ENCODE peak calls at places on chromosomes 16 and 17, in ten cellular contexts. G is AG04449; B is heart right ventricle; M is CD8-positive, alpha-beta T cell; K is GM23248; U is AG04450; Y is cardiac muscle cell; N is breast epithelium; H is colonic mucosa; D is A549. Z is an unnamed sample.

GRCh38 chr17:32901743-32902142 is 24.8 kb upstream of the MYO1D start:
- DNase-seq in M (no peak), D (no peak), Y (no peak), N (no peak), G (no peak), H (no peak), K (no peak), U (no peak), B (no peak), Z (no peak)

GRCh38 chr16:81632392-81633146 is 146.5 kb upstream of the PLCG2 start:
- DNase-seq in Y (no peak), U (no peak), G (no peak), K (peak), B (no peak), N (peak), H (peak), M (peak), D (peak), Z (no peak)

GRCh38 chr16:77610496-77610895 is 111.8 kb upstream of the NUDT7 start:
- DNase-seq in G (no peak), U (no peak), M (no peak), D (no peak), B (no peak), H (no peak), K (peak), N (no peak), Y (no peak), Z (no peak)

GRCh38 chr16:72739577-72739976 is 308.4 kb downstream of the ZFHX3 start:
- DNase-seq in D (no peak), N (no peak), U (no peak), B (no peak), H (no peak), G (peak), K (peak), Y (peak), M (no peak), Z (peak)

GRCh38 chr17:58995247-58995940 is 111.3 kb downstream of the TRIM37 start:
- DNase-seq in Y (no peak), M (no peak), K (peak), U (no peak), G (no peak), H (no peak), D (no peak), N (no peak), B (no peak), Z (no peak)

GRCh38 chr17:79888811-79889634 is 49.8 kb upstream of the CBX4 start:
- DNase-seq in U (no peak), H (no peak), M (no peak), D (no peak), N (no peak), K (no peak), Y (no peak), G (no peak), B (no peak), Z (no peak)

GRCh38 chr17:3890082-3890892 is 2.6 kb downstream of the CAMKK1 start:
- DNase-seq in M (no peak), H (peak), G (peak), U (peak), D (peak), Y (no peak), K (peak), B (peak), N (peak), Z (peak)

GRCh38 chr17:17736205-17737183 is 55.2 kb downstream of the RAI1 start:
- DNase-seq in Y (no peak), N (no peak), H (no peak), M (no peak), G (no peak), U (no peak), K (no peak), D (no peak), B (no peak), Z (no peak)

GRCh38 chr17:82964851-82965341 is 114.5 kb upstream of the METRNL start:
- DNase-seq in K (no peak), U (no peak), B (no peak), N (no peak), H (peak), Y (no peak), G (no peak), M (no peak), D (no peak), Z (no peak)

GRCh38 chr17:83012873-83013778 is 66.3 kb upstream of the METRNL start:
- DNase-seq in Y (no peak), G (peak), M (no peak), H (peak), K (no peak), D (no peak), B (no peak), U (peak), N (no peak), Z (peak)

GRCh38 chr17:10099051-10099571 is 99.3 kb downstream of the GAS7 start:
- DNase-seq in H (no peak), B (no peak), U (no peak), M (no peak), K (peak), D (no peak), Y (no peak), G (peak), N (no peak), Z (peak)

GRCh38 chr16:67967956-67968439 is 439 bp downstream of the SLC12A4 start:
- DNase-seq in H (no peak), G (no peak), M (peak), D (no peak), Y (no peak), U (no peak), B (peak), K (peak), N (no peak), Z (no peak)

GRCh38 chr17:4436381-4436780 is 2.6 kb downstream of the SPNS3 start:
- DNase-seq in M (no peak), D (no peak), H (no peak), B (no peak), G (no peak), Y (no peak), N (no peak), U (no peak), K (no peak), Z (no peak)

GRCh38 chr16:77540656-77541055 is 105.8 kb upstream of the ADAMTS18 start:
- DNase-seq in G (no peak), H (no peak), N (no peak), M (no peak), Y (no peak), K (peak), U (no peak), D (no peak), B (no peak), Z (peak)

GRCh38 chr16:27097671-27098275 is 31.0 kb downstream of the C16orf82 start:
- DNase-seq in K (peak), N (peak), H (no peak), G (no peak), D (no peak), U (no peak), Y (no peak), M (no peak), B (peak), Z (no peak)

GRCh38 chr16:88967800-88968588 is 9.0 kb downstream of the CBFA2T3 start:
- DNase-seq in K (no peak), G (no peak), Y (no peak), D (no peak), M (no peak), H (no peak), B (no peak), U (no peak), N (no peak), Z (no peak)

GRCh38 chr16:84380405-84380804 is 12.1 kb downstream of the ATP2C2 start:
- DNase-seq in D (no peak), M (no peak), B (no peak), U (no peak), H (no peak), K (no peak), G (no peak), Y (no peak), N (no peak), Z (no peak)

GRCh38 chr16:85650864-85651811 is 37.6 kb downstream of the GINS2 start:
- DNase-seq in B (peak), K (no peak), G (no peak), N (no peak), Y (no peak), D (no peak), M (no peak), H (no peak), U (no peak), Z (no peak)

GRCh38 chr17:63760771-63761539 is 12.4 kb downstream of the CCDC47 start:
- DNase-seq in K (peak), G (no peak), M (no peak), U (no peak), N (no peak), D (peak), Y (no peak), B (no peak), H (no peak), Z (no peak)

GRCh38 chr16:8849411-8850011 is 19.3 kb downstream of the CARHSP1 start:
- DNase-seq in N (no peak), H (no peak), G (no peak), D (no peak), B (peak), K (peak), M (no peak), U (no peak), Y (no peak), Z (no peak)

GRCh38 chr16:82945420-82946096 is 318.8 kb downstream of the CDH13 start:
- DNase-seq in M (no peak), B (no peak), D (no peak), N (no peak), Y (no peak), K (no peak), G (no peak), U (no peak), H (no peak), Z (no peak)

DNA sequence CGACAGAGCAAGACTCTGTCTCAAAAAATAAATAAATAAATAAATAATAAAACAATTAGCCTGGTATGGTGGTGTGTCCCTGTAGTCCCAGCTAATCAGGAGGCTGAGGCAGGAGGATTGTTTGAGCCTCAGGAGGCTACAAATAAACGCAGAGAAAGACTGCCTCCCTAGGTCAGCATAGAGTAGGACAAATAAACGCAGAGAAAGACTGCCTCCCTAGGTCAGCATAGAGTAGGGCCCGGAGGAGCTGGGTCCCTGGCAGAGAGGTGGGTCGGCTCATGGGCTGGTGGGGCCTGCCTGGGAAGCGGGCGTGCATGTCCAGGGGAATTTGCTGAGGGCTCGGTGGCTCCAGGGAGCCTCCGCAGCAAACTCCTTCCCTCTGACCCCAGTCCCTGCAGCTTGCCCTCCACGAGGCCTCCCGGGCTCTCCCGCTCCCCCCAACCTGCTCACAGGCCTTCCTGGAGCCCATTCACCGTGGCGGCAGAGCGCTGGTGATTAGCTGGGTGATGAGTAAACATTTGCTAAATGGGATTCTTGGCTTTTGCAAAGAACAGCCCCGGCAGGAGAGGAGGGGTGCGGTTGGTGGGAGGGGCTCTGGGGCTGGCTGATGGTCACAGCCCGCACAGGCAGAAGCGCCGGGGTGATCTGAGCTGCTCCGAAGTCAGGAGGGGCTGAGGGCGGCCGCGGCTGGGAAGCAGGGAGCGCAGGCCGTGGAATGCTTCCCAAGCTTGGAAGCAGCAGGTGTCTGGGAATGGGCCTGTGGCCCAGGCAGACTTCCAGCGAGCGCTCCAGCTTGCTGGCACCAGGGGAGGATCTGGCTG is 93.2 kb downstream of the RTN4RL1 start:
- DNase-seq in D (no peak), B (peak), H (peak), N (no peak), G (no peak), K (peak), M (no peak), U (no peak), Y (peak), Z (no peak)
- H3K4me3 ChIP-seq in D (no peak), B (no peak), H (no peak), N (no peak), G (no peak), K (no peak), M (no peak), U (no peak), Y (no peak), Z (no peak)

DNA sequence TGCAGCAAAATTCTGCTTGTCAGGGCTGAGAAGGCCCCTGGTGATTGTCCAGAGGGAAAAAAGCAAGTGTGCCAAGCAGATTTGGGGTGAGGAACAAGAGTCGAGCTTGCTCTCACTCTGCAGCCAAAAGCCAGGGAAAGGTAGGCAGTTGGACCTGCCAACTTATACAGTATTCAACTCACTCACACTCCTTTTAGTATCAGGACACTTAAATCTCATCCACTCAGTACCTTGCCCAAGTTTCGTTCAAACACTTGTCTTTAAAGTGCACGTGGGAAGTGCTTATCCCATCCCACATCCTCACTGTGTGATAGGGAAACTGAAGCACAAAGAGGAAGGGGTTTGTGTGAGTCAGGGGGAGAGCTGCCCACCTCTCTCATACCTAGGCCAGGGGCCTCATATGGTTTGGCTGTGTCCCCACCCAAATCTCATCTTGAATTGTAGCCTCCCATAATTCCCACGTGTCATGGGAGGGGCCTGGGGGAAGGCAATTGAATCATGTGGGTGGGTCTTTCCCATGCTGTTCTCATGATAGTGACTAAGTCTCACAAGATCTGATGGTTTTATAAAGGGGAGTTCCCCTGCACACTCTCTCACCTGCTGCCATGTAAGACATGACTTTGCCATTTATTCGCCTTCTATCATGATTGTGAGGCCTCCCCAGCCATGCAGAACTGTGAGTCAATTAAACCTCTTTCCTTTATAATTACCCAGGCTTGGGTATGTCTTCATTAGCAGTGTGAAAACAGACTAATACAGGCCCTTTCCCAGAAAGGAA is 25.6 kb upstream of the CES5A start:
- DNase-seq in U (no peak), B (no peak), H (no peak), N (no peak), D (no peak), M (no peak), G (no peak), Y (no peak), K (no peak), Z (no peak)
- H3K4me3 ChIP-seq in U (no peak), B (no peak), H (no peak), N (no peak), D (no peak), M (no peak), G (no peak), Y (no peak), K (no peak), Z (no peak)

GRCh38 chr16:30543067-30543466 is 8.4 kb upstream of the ZNF747 start:
- DNase-seq in Y (no peak), N (no peak), K (no peak), B (no peak), H (no peak), M (no peak), U (no peak), D (no peak), G (no peak), Z (no peak)

GRCh38 chr16:30546115-30546514 is 11.5 kb upstream of the ZNF747 start:
- DNase-seq in K (no peak), N (no peak), U (no peak), H (no peak), Y (no peak), D (no peak), G (no peak), M (no peak), B (no peak), Z (no peak)

GRCh38 chr16:30535777-30536190 is 1.1 kb upstream of the ZNF747 start:
- DNase-seq in U (no peak), Y (peak), M (peak), D (peak), H (peak), G (no peak), N (peak), B (peak), K (peak), Z (no peak)

GRCh38 chr16:30539000-30539964 is 4.6 kb upstream of the ZNF747 start:
- DNase-seq in H (no peak), K (no peak), G (no peak), U (no peak), D (no peak), M (no peak), N (no peak), B (peak), Y (peak), Z (no peak)

DNA sequence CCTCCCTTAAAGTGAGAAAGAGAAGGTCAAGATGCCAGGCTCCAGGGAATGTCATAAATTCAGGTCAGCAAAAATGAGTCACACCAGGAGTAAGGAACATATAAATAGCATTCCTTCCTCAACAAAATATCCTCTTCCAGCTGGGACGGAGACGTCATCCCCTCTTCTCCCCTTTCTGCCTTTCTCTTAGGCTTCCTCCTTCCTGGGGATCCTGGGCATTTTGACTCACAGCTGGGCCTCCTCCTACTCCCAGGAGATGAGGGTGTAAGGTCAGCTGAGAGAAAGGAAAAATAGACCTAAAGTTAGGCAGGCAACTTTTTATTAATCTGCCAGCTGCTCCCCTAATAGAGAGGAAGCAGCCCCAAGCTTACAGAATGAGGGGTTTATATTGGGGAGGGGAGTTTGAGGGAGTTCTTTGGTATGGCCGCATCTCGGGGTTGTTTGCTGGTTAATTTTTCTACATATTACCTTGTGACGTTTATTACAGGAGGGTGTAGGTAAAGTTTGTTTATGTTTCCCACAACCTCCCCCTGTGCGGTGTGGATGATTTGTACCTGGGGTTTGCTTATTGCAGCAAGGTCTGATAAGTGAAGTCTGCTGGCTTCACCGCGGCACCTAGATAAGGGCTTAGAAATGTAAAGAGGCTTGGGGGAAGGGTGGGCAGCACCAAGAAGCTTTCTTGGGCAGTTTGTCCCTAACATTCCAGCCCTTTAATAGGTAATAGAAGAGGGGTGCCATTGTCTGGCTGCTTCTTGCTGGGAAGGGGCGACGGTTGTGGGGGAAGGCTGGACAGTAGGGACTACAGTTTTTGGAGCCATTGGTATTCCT is 7.1 kb upstream of the ZNF747 start:
- DNase-seq in Y (peak), K (peak), B (peak), G (no peak), N (no peak), H (peak), D (no peak), M (no peak), U (peak), Z (no peak)
- H3K4me3 ChIP-seq in Y (no peak), K (no peak), B (no peak), G (no peak), N (no peak), H (no peak), D (no peak), M (no peak), U (no peak), Z (no peak)

GRCh38 chr16:3087243-3087791 is 11.8 kb downstream of the ZSCAN10 start:
- DNase-seq in N (no peak), K (no peak), Y (peak), D (peak), B (peak), G (no peak), H (no peak), M (no peak), U (no peak), Z (no peak)
- H3K4me3 ChIP-seq in N (peak), K (no peak), Y (no peak), D (no peak), B (peak), G (no peak), H (no peak), M (peak), U (no peak), Z (no peak)

GRCh38 chr17:48560452-48560817 is 15.5 kb upstream of the HOXB2 start:
- DNase-seq in D (no peak), K (no peak), H (no peak), B (no peak), U (no peak), M (no peak), N (no peak), Y (no peak), G (no peak), Z (no peak)

GRCh38 chr17:48558057-48558456 is 13.1 kb upstream of the HOXB2 start:
- DNase-seq in D (no peak), K (no peak), H (no peak), G (no peak), N (no peak), U (no peak), Y (no peak), M (no peak), B (no peak), Z (no peak)

GRCh38 chr17:48559609-48560451 is 14.9 kb upstream of the HOXB2 start:
- DNase-seq in Y (no peak), U (no peak), H (no peak), M (no peak), N (no peak), B (no peak), K (no peak), D (no peak), G (no peak), Z (no peak)

GRCh38 chr17:48556534-48557401 is 11.9 kb upstream of the HOXB2 start:
- DNase-seq in B (no peak), H (no peak), Y (no peak), U (no peak), D (no peak), N (no peak), G (no peak), M (no peak), K (peak), Z (no peak)

GRCh38 chr17:48558731-48559608 is 14.1 kb upstream of the HOXB2 start:
- DNase-seq in N (no peak), M (no peak), K (no peak), B (no peak), Y (no peak), H (no peak), U (no peak), D (no peak), G (no peak), Z (no peak)
- H3K4me3 ChIP-seq in N (no peak), M (no peak), K (no peak), B (no peak), Y (no peak), H (no peak), U (peak), D (no peak), G (no peak), Z (no peak)

DNA sequence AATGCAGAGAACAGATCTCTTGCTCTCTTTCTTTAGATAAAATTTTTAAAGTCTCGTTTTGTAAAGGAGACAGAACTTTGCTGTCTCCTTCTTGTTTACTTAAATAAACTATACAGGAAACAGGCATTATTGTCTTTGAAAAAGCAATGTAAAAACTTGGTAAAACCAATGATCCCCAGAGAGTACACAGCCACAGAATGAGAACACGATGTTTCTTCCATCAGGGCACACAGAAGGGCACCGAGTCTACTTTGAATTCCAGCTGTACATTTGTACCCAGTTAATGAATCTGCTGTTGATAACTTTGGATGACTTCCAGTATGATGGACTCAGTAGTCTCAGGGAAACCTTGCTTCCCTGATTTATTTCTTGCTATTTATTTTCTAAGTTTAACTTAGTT is 8.1 kb upstream of the TMEM100 start:
- DNase-seq in K (peak), U (no peak), B (no peak), M (no peak), H (no peak), N (no peak), D (no peak), Y (no peak), G (no peak), Z (no peak)
- H3K4me3 ChIP-seq in K (peak), U (no peak), B (peak), M (no peak), H (no peak), N (no peak), D (no peak), Y (no peak), G (no peak), Z (no peak)